ENCODE peak calls at places on chromosomes 12 and 14, in five cellular contexts. X is stimulated activated naive CD8-positive, alpha-beta T cell treated with anti-CD3 and anti-CD28 coated beads, Interleukin-15, Interleukin-2, amounts not matched to agents 100 U/mL and 50 U/mL, for 24 hours; A is Panc1; R is NCI-H1092 treated with DMSO at 0.1 percent for 48 hours; F is stomach. N is an unnamed sample.

GRCh38 chr14:73489481-73490175 is 1.1 kb upstream of the RIOX1 start:
- DNase-seq in A (no peak), F (no peak), R (no peak), X (no peak), N (no peak)

GRCh38 chr12:121453022-121453360 is 53.1 kb downstream of the RNF34 start:
- DNase-seq in R (no peak), A (no peak), X (no peak), F (no peak), N (no peak)

GRCh38 chr12:125151284-125151683 is 86.0 kb downstream of the AACS start:
- DNase-seq in X (no peak), A (no peak), F (no peak), R (no peak), N (no peak)

GRCh38 chr12:42961395-42961794 is 371.8 kb upstream of the PRICKLE1 start:
- DNase-seq in X (no peak), F (no peak), A (peak), R (no peak), N (no peak)

GRCh38 chr14:56949828-56950227 is 139.5 kb upstream of the OTX2 start:
- DNase-seq in R (peak), X (no peak), A (no peak), F (no peak), N (no peak)

GRCh38 chr12:45122776-45123380 is 72.0 kb upstream of the DBX2 start:
- DNase-seq in R (peak), A (peak), X (no peak), F (no peak), N (no peak)

GRCh38 chr14:53947452-53948180 is 9.0 kb downstream of the BMP4 start:
- DNase-seq in X (no peak), F (no peak), R (no peak), A (no peak), N (no peak)

GRCh38 chr14:21263284-21264024 is 5.8 kb downstream of the HNRNPC start:
- DNase-seq in F (no peak), X (no peak), R (no peak), A (no peak), N (no peak)

GRCh38 chr12:29589852-29590251 is 92.4 kb upstream of the OVCH1 start:
- DNase-seq in R (no peak), X (no peak), A (no peak), F (no peak), N (no peak)

GRCh38 chr12:69880566-69880965 is 55.5 kb downstream of the MYRFL start:
- DNase-seq in F (no peak), R (no peak), X (no peak), A (no peak), N (no peak)

GRCh38 chr12:71552728-71553501 is 110.7 kb downstream of the ZFC3H1 start:
- DNase-seq in A (no peak), R (no peak), F (no peak), X (no peak), N (no peak)

GRCh38 chr12:14999421-15000047 is 26.7 kb downstream of the PDE6H start:
- DNase-seq in X (no peak), R (no peak), F (no peak), A (no peak), N (no peak)

GRCh38 chr12:113980537-113981337 is 14.6 kb upstream of the RBM19 start:
- DNase-seq in A (peak), X (peak), R (peak), F (no peak), N (no peak)

GRCh38 chr12:62758216-62758615 is 176.7 kb downstream of the PPM1H start:
- DNase-seq in A (no peak), F (no peak), R (no peak), X (peak), N (no peak)

GRCh38 chr12:88591343-88591742 is 11.1 kb upstream of the KITLG start:
- DNase-seq in X (no peak), F (no peak), A (no peak), R (no peak), N (no peak)

GRCh38 chr12:120866143-120866542 is 38.0 kb downstream of the SPPL3 start:
- DNase-seq in F (no peak), X (no peak), A (no peak), R (no peak), N (no peak)

GRCh38 chr12:22625671-22626251 is 790 bp downstream of the ETNK1 start:
- DNase-seq in A (no peak), R (peak), F (peak), X (peak), N (peak)

GRCh38 chr14:103748539-103748867 is 32.9 kb downstream of the ZFYVE21 start:
- DNase-seq in R (no peak), A (no peak), X (peak), F (peak), N (no peak)